ENCODE peak calls at places on chromosomes 4 and X, in five cellular contexts. C is PC-9, B is mammary epithelial cell, F is AG04450, N is psoas muscle. M is an unnamed sample.
A peak's percentile ranks its signal among the peaks of the same experiment; 100 is the strongest.

GRCh38 chrX:16836371-16836770 is 33.8 kb downstream of the RBBP7 start:
- DNase-seq in C (no peak), B (no peak), F (no peak), N (peak; percentile 59), M (no peak)

GRCh38 chr4:1232661-1233621 is 16.0 kb downstream of the CTBP1 start:
- DNase-seq in C (no peak), B (no peak), F (no peak), N (peak; percentile 66), M (no peak)

GRCh38 chr4:3868146-3868840 is 102.1 kb downstream of the ADRA2C start:
- DNase-seq in C (no peak), B (no peak), F (no peak), N (no peak), M (no peak)

GRCh38 chr4:185893500-185893899 is 81.5 kb upstream of the SORBS2 start:
- DNase-seq in C (no peak), B (no peak), F (no peak), N (no peak), M (no peak)

GRCh38 chr4:80305466-80305865 is 30.1 kb upstream of the CFAP299 start:
- DNase-seq in C (no peak), B (peak; percentile 51), F (no peak), N (no peak), M (no peak)

GRCh38 chr4:27154706-27155105 is 294.1 kb downstream of the STIM2 start:
- DNase-seq in C (no peak), B (peak; percentile 83), F (no peak), N (no peak), M (no peak)

GRCh38 chr4:15001825-15002658 is at the start of gene CPEB2:
- DNase-seq in C (peak; percentile 95), B (peak; percentile 94), F (peak; percentile 82), N (peak; percentile 97), M (no peak)

GRCh38 chr4:40317921-40318658 is 17.0 kb upstream of the CHRNA9 start:
- DNase-seq in C (no peak), B (no peak), F (no peak), N (no peak), M (no peak)

GRCh38 chrX:17596051-17596450 is 141.2 kb upstream of the SCML1 start:
- DNase-seq in C (no peak), B (peak; percentile 73), F (no peak), N (no peak), M (peak; percentile 42)

GRCh38 chr4:108166441-108167315 is 2.1 kb downstream of the LEF1 start:
- DNase-seq in C (no peak), B (no peak), F (no peak), N (no peak), M (no peak)

GRCh38 chr4:169163947-169164668 is 106.6 kb downstream of the SH3RF1 start:
- DNase-seq in C (no peak), B (no peak), F (no peak), N (no peak), M (no peak)
- H3K27ac ChIP-seq in C (no peak overlapping the region), B (no peak overlapping the region), F (no peak overlapping the region), N (no peak overlapping the region), M (no peak overlapping the region)

GRCh38 chr4:141309864-141310263 is 89.2 kb downstream of the ZNF330 start:
- DNase-seq in C (no peak), B (no peak), F (no peak), N (no peak), M (no peak)

GRCh38 chr4:141306331-141306730 is 85.6 kb downstream of the ZNF330 start:
- DNase-seq in C (no peak), B (no peak), F (no peak), N (no peak), M (no peak)

GRCh38 chr4:141304346-141304745 is 83.7 kb downstream of the ZNF330 start:
- DNase-seq in C (no peak), B (no peak), F (no peak), N (no peak), M (no peak)

GRCh38 chr4:141302926-141303325 is 82.2 kb downstream of the ZNF330 start:
- DNase-seq in C (no peak), B (no peak), F (no peak), N (no peak), M (no peak)

DNA sequence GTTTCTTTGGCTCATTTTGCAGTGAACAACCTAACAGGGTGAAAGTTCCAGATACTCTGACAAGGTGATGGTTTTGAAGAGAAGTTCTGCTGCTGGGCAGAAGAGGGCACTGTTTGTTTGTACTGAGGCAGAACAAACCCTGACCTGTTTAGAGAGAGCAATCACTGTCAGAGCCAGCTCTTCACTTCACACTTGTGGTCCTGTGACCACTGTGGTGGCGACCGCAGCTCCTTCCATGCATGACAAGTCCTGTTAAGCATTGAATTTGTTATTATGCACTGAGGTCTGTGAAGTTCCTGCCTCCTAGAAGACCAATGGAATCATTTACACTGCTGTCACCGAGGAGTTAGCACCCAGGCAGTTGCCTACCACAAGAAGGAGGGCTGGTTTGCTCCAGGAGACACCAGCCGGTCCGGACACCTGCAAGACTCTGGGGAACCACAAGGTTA is 86.6 kb downstream of the ZNF330 start:
- DNase-seq in C (peak; percentile 43), B (peak; percentile 52), F (peak; percentile 8), N (peak; percentile 68), M (no peak)
- H3K9me3 ChIP-seq in C (no peaks in the 10 kb centered on the region), B (no peaks in the 10 kb centered on the region), F (no peaks in the 10 kb centered on the region), N (no peaks in the 10 kb centered on the region), M (no peaks in the 10 kb centered on the region)

DNA sequence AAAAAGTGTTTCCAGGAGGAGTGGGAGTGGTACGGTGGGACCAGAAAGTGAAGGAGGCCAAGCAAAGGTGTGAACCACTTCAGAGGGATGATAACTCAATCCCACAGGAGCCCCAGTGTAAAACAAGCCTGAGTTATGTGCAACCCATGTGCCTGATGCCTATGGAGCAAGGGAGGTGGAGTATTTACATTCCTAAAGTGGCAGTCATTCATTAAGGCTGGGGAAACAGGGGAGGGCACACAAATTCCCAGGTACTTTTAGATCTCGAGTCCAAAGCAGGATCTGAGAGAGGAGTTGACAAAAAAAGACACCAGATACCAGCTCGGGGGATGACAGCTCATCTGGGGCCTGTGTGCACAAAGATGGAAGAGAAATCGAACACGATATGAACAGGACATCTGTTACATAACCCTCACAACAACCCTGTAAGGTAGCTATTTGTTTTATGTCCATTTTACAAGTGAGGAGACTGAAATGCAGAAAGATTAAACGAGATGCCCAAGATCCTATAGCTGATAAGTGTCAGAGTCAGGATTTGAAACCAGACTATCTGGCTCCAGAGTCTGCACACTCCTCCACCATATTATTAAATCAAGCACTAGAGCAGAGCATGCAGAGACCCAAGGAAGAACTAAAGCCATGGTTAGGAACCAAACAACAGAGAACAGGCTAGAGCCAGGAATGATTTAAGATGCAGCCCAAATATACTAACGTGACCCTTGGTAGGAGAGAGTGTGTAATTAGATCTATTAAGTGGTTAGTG is 91.9 kb upstream of the MAPK10 start:
- DNase-seq in C (peak; percentile 39), B (peak; percentile 35), F (no peak), N (no peak), M (no peak)
- H3K27ac ChIP-seq in C (peak overlapping the region; percentile 78), B (no peak overlapping the region), F (no peak overlapping the region), N (no peak overlapping the region), M (no peak overlapping the region)

DNA sequence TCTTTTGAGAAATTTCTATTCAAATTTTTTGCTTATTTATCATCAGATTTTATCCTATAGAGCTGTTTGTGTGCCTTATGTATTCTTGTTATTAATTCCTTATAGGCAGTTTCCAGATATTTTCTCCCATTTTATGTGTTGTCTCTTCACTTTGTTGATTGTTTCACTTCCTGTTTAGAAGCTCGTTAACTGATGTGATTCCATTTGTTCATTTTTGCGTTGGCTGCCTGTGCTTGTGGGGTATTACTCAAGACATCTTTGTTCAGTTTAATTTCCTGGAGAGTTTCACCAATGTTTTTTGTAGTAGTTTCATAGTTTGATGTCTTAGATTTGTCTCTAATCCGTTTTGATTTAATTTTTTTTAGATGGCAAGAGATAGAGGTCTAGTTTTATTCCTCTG is 14.6 kb downstream of the ZNF718 start:
- DNase-seq in C (no peak), B (no peak), F (no peak), N (no peak), M (no peak)
- H3K9me3 ChIP-seq in C (peaks cover 2% of the 10 kb centered on the region), B (peaks cover 43% of the 10 kb centered on the region), F (peaks cover 44% of the 10 kb centered on the region), N (peaks cover 72% of the 10 kb centered on the region), M (peaks cover 9% of the 10 kb centered on the region)

GRCh38 chr4:7342581-7343352 is 92.0 kb downstream of the PSAPL1 start:
- DNase-seq in C (no peak), B (no peak), F (no peak), N (no peak), M (no peak)
- H3K27ac ChIP-seq in C (no peak overlapping the region), B (no peak overlapping the region), F (no peak overlapping the region), N (no peak overlapping the region), M (no peak overlapping the region)

GRCh38 chr4:130335417-130336194 is 1239.7 kb downstream of the C4orf33 start:
- DNase-seq in C (no peak), B (no peak), F (no peak), N (no peak), M (no peak)
- H3K9me3 ChIP-seq in C (no peaks in the 10 kb centered on the region), B (no peaks in the 10 kb centered on the region), F (no peaks in the 10 kb centered on the region), N (no peaks in the 10 kb centered on the region), M (no peaks in the 10 kb centered on the region)

GRCh38 chr4:143178923-143179322 is 5.8 kb upstream of the USP38 start:
- DNase-seq in C (peak; percentile 11), B (peak; percentile 19), F (no peak), N (no peak), M (no peak)
- H3K27ac ChIP-seq in C (no peak overlapping the region), B (no peak overlapping the region), F (no peak overlapping the region), N (no peak overlapping the region), M (no peak overlapping the region)

DNA sequence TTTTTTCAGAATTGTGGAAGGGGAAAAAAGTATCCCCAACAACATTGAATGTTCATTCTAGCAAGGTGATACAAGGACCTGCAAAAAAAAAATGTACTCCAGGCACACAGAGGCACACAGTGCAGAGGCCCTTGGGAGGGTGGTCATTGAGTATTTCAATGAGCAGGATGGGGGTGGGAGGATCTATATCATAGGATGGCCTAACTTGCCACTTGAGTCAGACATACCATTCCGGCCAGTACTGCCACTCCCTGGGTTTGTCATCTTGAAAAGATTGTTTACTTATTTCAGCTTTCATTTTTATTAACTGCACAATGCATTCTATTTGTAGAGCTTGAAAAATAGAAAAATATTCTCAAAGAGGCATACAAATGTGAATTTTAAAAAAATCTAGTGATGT is 18.7 kb downstream of the ZNF595 start:
- DNase-seq in C (no peak), B (peak; percentile 4), F (no peak), N (no peak), M (no peak)
- H3K9me3 ChIP-seq in C (no peaks in the 10 kb centered on the region), B (peaks cover 54% of the 10 kb centered on the region), F (peaks cover 39% of the 10 kb centered on the region), N (peaks cover 80% of the 10 kb centered on the region), M (peaks cover 30% of the 10 kb centered on the region)

DNA sequence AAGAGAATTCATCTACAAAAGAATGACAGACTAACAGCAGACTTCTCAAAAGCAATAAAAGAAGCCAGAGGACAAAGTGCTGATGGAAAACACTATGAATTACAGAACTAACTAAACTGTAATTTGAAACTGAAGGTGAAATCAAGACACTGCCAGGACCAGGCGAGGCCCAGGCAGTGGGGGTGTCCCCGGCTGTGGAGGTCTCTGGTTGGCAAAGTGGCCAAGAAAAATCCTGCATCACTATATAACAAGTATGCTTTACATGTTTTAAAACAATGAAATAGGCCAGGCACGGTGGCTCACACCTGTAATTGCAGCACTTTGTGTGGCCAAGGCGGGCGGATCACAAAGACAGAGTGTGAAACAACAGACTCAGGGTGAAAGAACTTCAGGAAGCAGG is 32.9 kb downstream of the CHM start:
- DNase-seq in C (no peak), B (no peak), F (no peak), N (no peak), M (no peak)
- H3K27ac ChIP-seq in C (no peak overlapping the region), B (no peak overlapping the region), F (no peak overlapping the region), N (no peak overlapping the region), M (no peak overlapping the region)

GRCh38 chr4:55284331-55284730 is 61.7 kb upstream of the SRD5A3 start:
- DNase-seq in C (no peak), B (no peak), F (no peak), N (no peak), M (no peak)
- H3K9me3 ChIP-seq in C (peaks cover 3% of the 10 kb centered on the region), B (peaks cover 5% of the 10 kb centered on the region), F (no peaks in the 10 kb centered on the region), N (peaks cover 10% of the 10 kb centered on the region), M (no peaks in the 10 kb centered on the region)

M was measured in keratinocyte.